ENCODE peak calls at places on chromosome 17, in five cellular contexts. V is gastrocnemius medialis, C is uterus, B is breast epithelium, T is suprapubic skin. J is an unnamed sample.

GRCh38 chr17:28871056-28871579 is 16.3 kb downstream of the ERAL1 start:
- DNase-seq in B (no peak), C (no peak), V (no peak), T (no peak), J (no peak)

GRCh38 chr17:60769327-60769726 is 91.7 kb downstream of the BCAS3 start:
- DNase-seq in C (no peak), V (no peak), B (no peak), T (no peak), J (no peak)

GRCh38 chr17:82767041-82767754 is 15.3 kb downstream of the TBCD start:
- DNase-seq in T (no peak), C (no peak), V (no peak), B (no peak), J (peak; percentile 35)

GRCh38 chr17:48642059-48642842 is 16.1 kb upstream of the HOXB9 start:
- DNase-seq in C (no peak), T (no peak), V (no peak), B (no peak), J (no peak)

GRCh38 chr17:43791589-43791988 is 11.4 kb downstream of the CFAP97D1 start:
- DNase-seq in C (no peak), B (no peak), T (no peak), V (no peak), J (no peak)

GRCh38 chr17:40363480-40363838 is 1.1 kb downstream of the GJD3 start:
- DNase-seq in V (no peak), T (no peak), B (no peak), C (no peak), J (no peak)

GRCh38 chr17:75589919-75590303 is 2.3 kb downstream of the MYO15B start:
- DNase-seq in V (no peak), T (peak; percentile 74), C (peak; percentile 43), B (no peak), J (no peak)

GRCh38 chr17:73787721-73788051 is 143.4 kb upstream of the SDK2 start:
- DNase-seq in T (no peak), V (no peak), C (no peak), B (no peak), J (no peak)

GRCh38 chr17:32323784-32324590 is 18.0 kb downstream of the C17orf75 start:
- DNase-seq in T (no peak), C (no peak), B (no peak), V (no peak), J (peak; percentile 25)
- TF ChIP-seq POLR2A in T (no peak), C (no peak), B (no peak), V (no peak), J (no peak)

DNA sequence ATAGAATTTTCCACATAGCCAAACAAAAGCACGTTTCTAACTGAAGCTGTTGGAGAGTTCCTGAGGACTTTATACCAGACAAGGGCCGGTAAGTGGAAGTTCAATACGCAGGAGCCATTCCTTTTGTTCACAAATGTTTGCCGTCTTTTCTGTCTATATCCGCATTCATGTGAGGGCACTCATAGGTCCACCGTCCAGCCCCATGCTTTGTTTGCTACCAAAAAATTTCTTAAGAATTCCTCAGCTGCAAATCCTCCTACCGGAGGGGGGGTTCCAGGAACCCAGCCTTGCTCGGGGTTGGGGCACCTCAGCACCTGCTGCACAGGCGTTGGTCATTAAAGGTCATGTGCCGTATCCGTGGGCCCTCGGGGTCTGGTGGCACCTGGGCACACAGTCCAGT is 276.8 kb downstream of the SEC14L1 start:
- DNase-seq in B (no peak), C (no peak), T (no peak), V (no peak), J (peak; percentile 52)
- H3K4me1 ChIP-seq in B (peaks cover 31% of the 10 kb centered on the region), C (peaks cover 26% of the 10 kb centered on the region), T (peaks cover 73% of the 10 kb centered on the region), V (peaks cover 52% of the 10 kb centered on the region), J (peaks cover 70% of the 10 kb centered on the region)

GRCh38 chr17:64781394-64781793 is 119.3 kb upstream of the SMURF2 start:
- DNase-seq in T (peak; percentile 85), V (no peak), C (peak; percentile 29), B (peak; percentile 73), J (peak; percentile 90)
- H3K4me3 ChIP-seq in T (peak overlapping the region; percentile 69), V (peak overlapping the region; percentile 44), C (peak overlapping the region; percentile 23), B (peak overlapping the region; percentile 57), J (peak overlapping the region; percentile 64)

GRCh38 chr17:31568140-31568938 is 176.9 kb downstream of the RAB11FIP4 start:
- DNase-seq in C (peak; percentile 38), V (no peak), T (no peak), B (no peak), J (peak; percentile 71)
- TF ChIP-seq POLR2A in C (no peak), V (no peak), T (no peak), B (no peak), J (no peak)

DNA sequence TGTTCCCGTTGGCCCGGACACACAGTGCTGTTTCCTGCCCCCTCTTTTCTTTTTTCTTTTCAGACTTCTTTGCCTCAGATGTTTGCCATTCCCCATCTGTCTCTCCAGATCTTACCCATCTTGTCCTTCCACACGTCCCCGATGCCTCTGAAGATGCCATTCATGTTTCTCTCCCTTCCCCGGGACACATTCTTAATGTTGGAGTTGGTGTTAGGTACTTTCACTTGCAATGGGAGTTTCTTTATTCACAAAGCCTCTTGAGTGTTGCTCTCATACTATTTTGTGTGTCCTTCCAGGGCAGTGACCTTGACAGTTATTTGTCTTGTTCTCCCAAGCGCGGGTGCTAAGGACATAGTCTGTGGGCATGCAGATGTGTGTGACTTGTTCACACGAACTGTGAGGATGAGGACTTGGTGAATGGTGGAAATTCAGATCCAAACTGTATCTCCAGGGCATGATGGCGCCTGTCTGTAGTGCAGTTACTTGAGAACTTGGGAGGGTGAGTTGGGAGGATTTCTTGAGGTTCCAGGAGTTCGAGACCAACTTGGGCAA is 8.3 kb downstream of the SEC14L1 start:
- DNase-seq in V (no peak), T (no peak), B (no peak), C (no peak), J (no peak)
- H3K4me1 ChIP-seq in V (peaks cover 80% of the 10 kb centered on the region), T (peaks cover 56% of the 10 kb centered on the region), B (peaks cover 4% of the 10 kb centered on the region), C (no peaks in the 10 kb centered on the region), J (peaks cover 59% of the 10 kb centered on the region)